ENCODE peak calls at places on chromosomes 4 and X, in ten cellular contexts. M, G, F, A, P, V, S, R, C and H are unnamed samples.

GRCh38 chr4:177320721-177321120 is 11.0 kb downstream of the NEIL3 start:
- DNase-seq in A (no peak), C (no peak), V (no peak), R (no peak), G (no peak), P (no peak), S (no peak), M (no peak), F (no peak), H (no peak)

GRCh38 chr4:6372649-6373525 is 99.5 kb downstream of the PPP2R2C start:
- DNase-seq in M (peak), C (peak), R (peak), A (no peak), P (peak), F (peak), S (peak), G (peak), V (no peak), H (no peak)

GRCh38 chr4:48340276-48340904 is 939 bp upstream of the SLAIN2 start:
- DNase-seq in R (peak), V (no peak), F (no peak), P (peak), A (no peak), S (no peak), M (peak), C (peak), G (no peak), H (no peak)

GRCh38 chr4:134934036-134934806 is 732.6 kb upstream of the PABPC4L start:
- DNase-seq in S (no peak), M (no peak), G (no peak), R (no peak), A (no peak), V (no peak), C (no peak), F (no peak), P (no peak), H (no peak)

GRCh38 chr4:56743550-56743949 is 62.5 kb upstream of the HOPX start:
- DNase-seq in M (no peak), A (no peak), G (no peak), S (no peak), P (no peak), R (no peak), C (no peak), F (no peak), V (no peak), H (no peak)

GRCh38 chr4:8932884-8933283 is 61.2 kb upstream of the HMX1 start:
- DNase-seq in F (no peak), A (no peak), S (no peak), G (no peak), P (no peak), M (no peak), V (no peak), R (no peak), C (no peak), H (no peak)

GRCh38 chr4:156976147-156976546 is 4.5 kb upstream of the PDGFC start:
- DNase-seq in C (no peak), A (no peak), V (no peak), M (peak), F (no peak), G (no peak), R (no peak), S (peak), P (no peak), H (no peak)

GRCh38 chr4:169079942-169080827 is 70.1 kb upstream of the CBR4 start:
- DNase-seq in R (no peak), P (no peak), A (no peak), S (peak), G (peak), V (peak), M (peak), F (peak), C (peak), H (no peak)

GRCh38 chr4:166594326-166594946 is 639.9 kb downstream of the SPOCK3 start:
- DNase-seq in F (no peak), C (peak), R (peak), S (peak), A (no peak), M (peak), G (no peak), P (peak), V (peak), H (no peak)

GRCh38 chrX:9378980-9379696 is 85.7 kb upstream of the TBL1X start:
- DNase-seq in A (no peak), G (no peak), R (no peak), F (no peak), M (peak), P (no peak), S (peak), C (peak), V (no peak), H (no peak)

GRCh38 chrX:41116948-41117347 is 31.7 kb downstream of the USP9X start:
- DNase-seq in P (no peak), M (no peak), R (no peak), V (no peak), C (no peak), F (no peak), G (no peak), S (no peak), A (no peak), H (no peak)

GRCh38 chr4:79331126-79331876 is 5.4 kb upstream of the NAA11 start:
- DNase-seq in F (no peak), P (no peak), R (no peak), V (no peak), C (peak), G (no peak), M (peak), A (no peak), S (peak), H (no peak)

GRCh38 chr4:186643501-186644315 is 79.9 kb downstream of the FAT1 start:
- DNase-seq in V (no peak), M (peak), R (no peak), C (peak), F (no peak), P (no peak), A (no peak), S (peak), G (no peak), H (no peak)

GRCh38 chrX:153523269-153523668 is 5.8 kb downstream of the ATP2B3 start:
- DNase-seq in A (no peak), R (no peak), G (no peak), C (no peak), F (no peak), V (no peak), S (no peak), M (no peak), P (no peak), H (no peak)

GRCh38 chr4:142818009-142818408 is 28.1 kb downstream of the INPP4B start:
- DNase-seq in G (no peak), V (no peak), P (no peak), A (peak), F (no peak), R (no peak), S (peak), C (no peak), M (peak), H (no peak)

GRCh38 chr4:146567396-146567795 is 45.7 kb upstream of the SLC10A7 start:
- DNase-seq in P (no peak), R (no peak), F (no peak), C (no peak), V (no peak), S (no peak), A (no peak), G (no peak), M (peak), H (no peak)

GRCh38 chrX:71637848-71638247 is 19.5 kb upstream of the CXCR3 start:
- DNase-seq in F (no peak), R (no peak), V (no peak), P (no peak), A (no peak), G (no peak), S (peak), C (no peak), M (peak), H (no peak)

GRCh38 chr4:108010167-108010566 is 20.5 kb downstream of the HADH start:
- DNase-seq in P (no peak), G (no peak), M (peak), F (no peak), S (peak), V (no peak), A (peak), C (no peak), R (no peak), H (no peak)

GRCh38 chr4:13322681-13323101 is 161.4 kb downstream of the RAB28 start:
- DNase-seq in S (peak), R (no peak), G (no peak), V (no peak), F (no peak), A (peak), C (no peak), P (no peak), M (peak), H (no peak)

GRCh38 chr4:108072300-108072699 is 82.6 kb downstream of the HADH start:
- DNase-seq in V (no peak), R (no peak), S (no peak), G (no peak), A (no peak), F (no peak), C (no peak), P (no peak), M (no peak), H (no peak)

GRCh38 chr4:144580421-144580820 is 65.5 kb upstream of the HHIP start:
- DNase-seq in R (no peak), V (no peak), A (no peak), G (no peak), F (no peak), P (no peak), M (no peak), S (no peak), C (no peak), H (no peak)

GRCh38 chr4:2948895-2949781 is 14.1 kb downstream of the NOP14 start:
- DNase-seq in S (no peak), P (peak), C (peak), M (peak), A (no peak), R (no peak), G (no peak), V (no peak), F (no peak), H (no peak)

GRCh38 chrX:16827225-16827624 is 41.0 kb downstream of the TXLNG start:
- DNase-seq in V (no peak), C (no peak), M (peak), R (no peak), S (no peak), G (no peak), P (no peak), A (no peak), F (no peak), H (no peak)

GRCh38 chrX:51496501-51497291 is at the start of gene NUDT11:
- DNase-seq in M (peak), P (peak), G (peak), R (peak), A (no peak), C (no peak), F (peak), S (peak), V (peak), H (peak)

GRCh38 chrX:140918398-140919043 is 83.9 kb upstream of the SPANXB1 start:
- DNase-seq in P (peak), C (peak), V (no peak), G (no peak), F (no peak), A (no peak), R (peak), S (peak), M (peak), H (no peak)

GRCh38 chr4:15197005-15197404 is 194.7 kb downstream of the CPEB2 start:
- DNase-seq in P (peak), C (peak), M (peak), G (no peak), F (no peak), V (no peak), A (no peak), R (peak), S (peak), H (no peak)

GRCh38 chr4:10506077-10506476 is 48.9 kb upstream of the ZNF518B start:
- DNase-seq in F (no peak), A (no peak), G (no peak), P (no peak), R (no peak), V (no peak), C (peak), M (no peak), S (no peak), H (no peak)

DNA sequence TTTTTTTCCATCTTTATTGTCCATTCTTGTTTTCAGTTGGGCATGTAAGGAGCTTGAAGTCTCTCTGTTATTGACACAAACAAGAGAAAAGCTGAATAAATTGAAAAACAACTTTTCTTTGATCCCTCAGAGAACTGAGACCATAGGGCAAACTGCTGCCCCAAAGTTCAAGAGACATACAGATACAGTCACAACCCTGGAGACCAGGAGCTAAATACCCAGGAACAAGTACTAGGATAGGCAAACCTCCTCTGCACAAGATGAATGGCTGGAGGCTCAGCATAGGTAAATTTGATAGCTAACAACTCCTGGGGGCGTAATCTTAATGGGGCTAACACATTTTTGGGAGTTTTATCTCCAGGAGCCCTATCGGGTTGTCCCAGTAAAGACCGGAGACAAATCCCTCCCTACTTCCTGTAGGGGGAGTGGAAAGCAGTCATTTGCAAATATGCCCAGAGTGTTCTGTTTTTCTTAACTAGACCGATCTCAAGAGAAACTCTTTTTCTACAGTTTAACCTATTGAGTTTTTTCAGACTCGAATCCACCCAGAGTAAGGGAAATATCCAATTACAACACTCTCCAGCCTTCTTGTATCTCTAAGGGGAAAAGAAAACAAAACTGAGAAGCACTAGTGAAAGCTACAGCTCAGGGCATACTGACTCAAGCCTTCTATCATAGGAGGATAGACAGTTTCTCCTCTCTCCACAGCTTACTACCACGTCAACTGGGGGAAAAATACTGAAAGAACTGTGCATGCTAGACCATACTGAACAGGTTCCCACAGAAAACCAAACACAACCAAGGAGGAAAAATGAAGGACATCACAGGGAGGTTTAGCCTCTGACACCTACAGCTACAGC is 23.1 kb downstream of the MAGEA8 start:
- DNase-seq in V (no peak), A (no peak), S (peak), R (no peak), P (no peak), F (no peak), M (peak), C (no peak), G (no peak), H (no peak)
- TF ChIP-seq CTCF in V (no peak), A (no peak), S (no peak), R (peak), P (peak), F (no peak), M (peak), C (no peak), G (peak), H (peak)

DNA sequence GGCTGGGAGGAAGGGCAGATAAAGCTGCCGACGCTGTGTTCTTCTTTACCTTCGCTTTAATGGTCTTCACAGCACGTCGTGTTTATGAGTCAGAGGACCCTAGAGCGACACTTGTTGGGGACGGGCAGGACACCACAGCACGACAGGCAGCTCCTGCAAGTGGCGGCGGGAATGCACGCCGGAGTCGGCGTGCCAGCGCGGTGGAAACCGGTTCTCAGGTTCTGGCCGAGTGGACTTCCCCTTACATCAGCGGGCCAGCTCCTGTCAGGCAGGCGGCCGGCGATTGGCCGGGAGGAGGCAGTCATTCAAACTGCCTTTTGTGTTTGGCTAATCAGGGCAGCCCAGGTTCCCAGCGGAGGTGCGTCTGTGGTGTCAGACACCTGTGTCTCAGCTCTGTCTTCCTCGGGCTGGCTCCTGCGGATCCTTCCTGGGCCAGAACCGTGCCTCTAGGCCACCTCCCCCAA is 150.9 kb downstream of the SHROOM3 start:
- DNase-seq in V (peak), A (no peak), P (peak), M (no peak), G (peak), R (peak), S (no peak), C (no peak), F (peak), H (no peak)
- TF ChIP-seq CTCF in V (peak), A (peak), P (peak), M (no peak), G (peak), R (peak), S (peak), C (no peak), F (peak), H (peak)

GRCh38 chr4:69025191-69025998 is 70.9 kb upstream of the UGT2B7 start:
- DNase-seq in V (no peak), G (no peak), A (no peak), S (no peak), C (peak), P (peak), R (peak), M (no peak), F (no peak), H (no peak)
- TF ChIP-seq CTCF in V (no peak), G (no peak), A (no peak), S (peak), C (peak), P (no peak), R (peak), M (peak), F (no peak), H (peak)

DNA sequence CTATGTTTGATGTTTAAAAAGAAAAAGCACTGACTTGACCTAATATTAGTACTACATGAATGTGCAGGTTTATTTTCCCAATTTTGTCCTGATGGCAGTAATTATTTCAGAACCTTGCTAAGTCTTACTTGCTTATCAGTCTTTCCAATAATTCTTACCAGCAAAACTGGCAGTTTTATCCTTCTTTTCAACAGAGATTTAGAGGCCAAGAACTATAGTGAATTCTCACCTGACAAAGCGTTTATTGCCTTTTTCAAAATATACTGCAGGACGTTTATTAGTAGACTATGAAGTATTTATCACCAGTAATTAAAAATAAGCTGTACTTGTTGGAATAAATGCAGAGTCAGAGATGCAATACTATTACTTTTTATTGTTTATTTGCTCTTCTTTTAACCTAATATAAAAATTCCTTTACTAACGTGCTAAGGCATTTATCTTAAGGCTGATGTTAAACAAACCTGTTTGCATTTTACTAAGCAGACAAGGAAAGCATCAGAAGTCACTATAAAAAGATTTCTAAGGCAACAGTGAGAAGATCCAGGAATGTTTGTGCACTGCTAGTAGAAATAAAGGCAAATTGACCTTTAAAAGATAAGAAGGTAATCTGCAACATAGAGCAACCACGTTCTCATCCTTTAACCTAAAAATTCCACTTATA is 80.3 kb upstream of the NOCT start:
- DNase-seq in A (no peak), P (no peak), C (no peak), G (no peak), M (no peak), V (no peak), R (no peak), S (no peak), F (no peak), H (no peak)
- TF ChIP-seq CTCF in A (no peak), P (no peak), C (no peak), G (no peak), M (no peak), V (no peak), R (no peak), S (no peak), F (no peak), H (no peak)

DNA sequence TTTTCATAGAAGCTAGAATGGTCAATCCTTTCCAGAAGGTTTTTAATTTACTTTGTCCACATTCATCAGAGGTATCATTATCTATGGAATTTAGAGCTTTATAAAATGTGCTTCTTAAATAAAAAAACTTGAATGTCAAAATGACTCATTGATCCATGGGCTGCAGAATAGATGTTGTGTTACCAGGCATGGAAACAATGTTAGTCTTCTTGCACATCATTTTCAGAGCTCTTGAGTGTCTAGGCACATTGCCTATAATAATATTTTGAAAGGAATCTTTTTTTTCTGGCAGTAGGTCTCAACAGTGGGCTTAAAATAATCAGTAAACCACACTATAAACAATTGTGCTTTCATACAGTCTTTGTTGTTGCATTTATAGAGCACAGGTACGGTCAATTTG is 200.3 kb downstream of the FAT4 start:
- DNase-seq in R (no peak), P (no peak), S (no peak), A (no peak), V (no peak), G (no peak), M (no peak), C (no peak), F (no peak), H (no peak)
- TF ChIP-seq CTCF in R (no peak), P (no peak), S (no peak), A (no peak), V (no peak), G (no peak), M (no peak), C (no peak), F (no peak), H (no peak)

DNA sequence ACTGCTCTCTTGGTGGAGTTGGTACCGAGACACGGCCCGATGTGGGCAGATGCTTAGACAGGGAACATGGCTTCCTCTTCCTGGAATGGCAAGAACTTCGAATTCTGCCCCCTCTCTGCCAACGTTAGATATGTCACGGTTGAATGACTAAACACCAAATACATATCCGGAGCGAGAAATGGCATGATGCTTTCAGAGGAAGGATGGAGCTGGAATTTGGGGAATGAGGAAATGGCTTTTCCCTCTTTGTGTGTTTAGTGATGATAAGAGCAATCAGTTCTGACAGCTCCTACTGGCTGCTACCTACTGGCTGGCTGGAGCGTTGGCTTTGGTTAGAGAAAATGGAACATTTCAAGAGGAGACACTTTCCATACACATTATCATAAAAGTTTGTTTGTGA is 140.0 kb downstream of the DHRSX start:
- DNase-seq in P (no peak), C (no peak), G (no peak), V (no peak), A (no peak), R (no peak), F (no peak), S (no peak), M (no peak), H (no peak)
- TF ChIP-seq CTCF in P (peak), C (no peak), G (no peak), V (no peak), A (no peak), R (no peak), F (no peak), S (no peak), M (no peak), H (no peak)

DNA sequence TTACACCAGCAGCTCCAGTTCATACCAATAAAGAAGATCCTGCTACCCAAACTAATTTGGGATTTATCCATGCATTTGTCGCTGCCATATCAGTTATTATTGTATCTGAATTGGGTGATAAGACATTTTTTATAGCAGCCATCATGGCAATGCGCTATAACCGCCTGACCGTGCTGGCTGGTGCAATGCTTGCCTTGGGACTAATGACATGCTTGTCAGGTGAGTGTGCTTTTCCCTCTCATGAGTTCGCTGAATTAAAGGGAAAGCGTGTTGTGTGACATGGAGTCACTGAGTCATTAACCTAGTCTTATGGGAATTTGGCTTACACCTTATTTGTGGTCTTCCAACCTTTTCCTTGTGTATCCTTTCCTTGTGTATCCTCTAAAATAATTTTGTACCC is 15.9 kb downstream of the TMEM165 start:
- DNase-seq in R (no peak), C (no peak), G (no peak), S (no peak), P (no peak), M (peak), F (no peak), A (no peak), V (no peak), H (no peak)
- TF ChIP-seq CTCF in R (no peak), C (no peak), G (no peak), S (no peak), P (no peak), M (no peak), F (no peak), A (no peak), V (no peak), H (no peak)

GRCh38 chr4:150238591-150238990 is 160.3 kb downstream of the DCLK2 start:
- DNase-seq in F (no peak), M (peak), P (no peak), A (no peak), R (no peak), G (no peak), C (no peak), S (peak), V (no peak), H (no peak)
- TF ChIP-seq CTCF in F (no peak), M (no peak), P (no peak), A (no peak), R (no peak), G (no peak), C (no peak), S (no peak), V (no peak), H (no peak)